ENCODE peak calls at places on chromosomes 5 and 9, in six cellular contexts. B is fibroblast of lung, P is neuronal stem cell, F is H1, M is colonic mucosa, O is SK-N-MC. Y is an unnamed sample.

GRCh38 chr9:110659891-110660541 is 8.6 kb upstream of the MUSK start:
- DNase-seq in B (peak; percentile 68), P (no peak), F (no peak), M (no peak), O (no peak), Y (no peak)

GRCh38 chr9:134644715-134645606 is 3.4 kb downstream of the COL5A1 start:
- DNase-seq in B (peak; percentile 98), P (no peak), F (no peak), M (peak; percentile 63), O (no peak), Y (peak; percentile 78)

GRCh38 chr9:15889555-15889954 is 336.7 kb downstream of the CCDC171 start:
- DNase-seq in B (peak; percentile 87), P (no peak), F (no peak), M (no peak), O (no peak), Y (no peak)

GRCh38 chr9:37097294-37097693 is 23.1 kb upstream of the ZCCHC7 start:
- DNase-seq in B (no peak), P (no peak), F (no peak), M (no peak), O (no peak), Y (no peak)

GRCh38 chr9:82397534-82397933 is 409.0 kb downstream of the SPATA31D1 start:
- DNase-seq in B (no peak), P (no peak), F (no peak), M (no peak), O (no peak), Y (no peak)

GRCh38 chr9:134253596-134254205 is 72.6 kb upstream of the RXRA start:
- DNase-seq in B (peak; percentile 57), P (no peak), F (no peak), M (no peak), O (no peak), Y (no peak)

GRCh38 chr9:29393064-29393463 is 1819.8 kb upstream of the C9orf72 start:
- DNase-seq in B (peak; percentile 3), P (no peak), F (no peak), M (no peak), O (no peak), Y (no peak)

GRCh38 chr5:116478461-116478860 is 96.2 kb downstream of the SEMA6A start:
- DNase-seq in B (peak; percentile 67), P (no peak), F (no peak), M (no peak), O (no peak), Y (no peak)

GRCh38 chr9:10678790-10679189 is 66.0 kb upstream of the PTPRD start:
- DNase-seq in B (peak; percentile 43), P (no peak), F (no peak), M (no peak), O (no peak), Y (no peak)

GRCh38 chr9:98047002-98047401 is 9.5 kb upstream of the NANS start:
- DNase-seq in B (no peak), P (no peak), F (no peak), M (no peak), O (no peak), Y (no peak)

GRCh38 chr5:174943785-174944184 is 219.4 kb downstream of the MSX2 start:
- DNase-seq in B (no peak), P (no peak), F (no peak), M (no peak), O (no peak), Y (no peak)

GRCh38 chr5:180869587-180869986 is 8.5 kb upstream of the ZFP62 start:
- DNase-seq in B (no peak), P (no peak), F (no peak), M (no peak), O (no peak), Y (no peak)

GRCh38 chr5:117425163-117425562 is 850.5 kb upstream of the SEMA6A start:
- DNase-seq in B (no peak), P (no peak), F (no peak), M (no peak), O (no peak), Y (no peak)

GRCh38 chr5:13403351-13403750 is 541.1 kb downstream of the DNAH5 start:
- DNase-seq in B (peak; percentile 64), P (no peak), F (no peak), M (no peak), O (no peak), Y (no peak)

GRCh38 chr5:135051872-135052271 is 17.8 kb upstream of the PITX1 start:
- DNase-seq in B (no peak), P (no peak), F (no peak), M (no peak), O (no peak), Y (no peak)

GRCh38 chr5:135052511-135053145 is 18.6 kb upstream of the PITX1 start:
- DNase-seq in B (no peak), P (no peak), F (no peak), M (no peak), O (no peak), Y (no peak)

GRCh38 chr5:135053989-135054388 is 20.0 kb upstream of the PITX1 start:
- DNase-seq in B (no peak), P (no peak), F (no peak), M (no peak), O (no peak), Y (no peak)

GRCh38 chr5:135054546-135054945 is 20.5 kb upstream of the PITX1 start:
- DNase-seq in B (no peak), P (no peak), F (no peak), M (no peak), O (no peak), Y (no peak)

DNA sequence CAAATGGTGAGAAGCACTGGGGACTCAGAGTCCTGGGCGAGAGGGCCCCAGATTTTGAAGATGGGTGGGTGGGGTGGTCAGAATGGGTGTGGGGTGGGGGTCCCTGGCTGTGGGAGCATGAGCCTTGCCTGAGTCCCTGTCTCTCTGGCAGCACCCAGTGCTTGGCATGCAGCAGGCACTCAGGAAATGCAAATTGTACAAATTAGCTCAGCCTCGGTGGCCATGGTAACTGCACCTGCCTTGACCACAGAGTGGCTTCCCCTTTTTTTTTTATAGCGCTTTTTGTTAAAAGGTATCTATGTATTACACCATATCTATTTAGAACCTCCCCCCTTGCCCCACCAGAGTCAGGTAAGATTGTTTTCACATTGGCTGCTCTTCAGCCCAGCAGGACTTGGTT is 19.2 kb upstream of the PITX1 start:
- DNase-seq in B (no peak), P (no peak), F (no peak), M (no peak), O (no peak), Y (no peak)
- H3K27ac ChIP-seq in B (no peak overlapping the region), P (no peak overlapping the region), F (no peak overlapping the region), M (no peak overlapping the region), O (no peak overlapping the region), Y (no peak overlapping the region)

DNA sequence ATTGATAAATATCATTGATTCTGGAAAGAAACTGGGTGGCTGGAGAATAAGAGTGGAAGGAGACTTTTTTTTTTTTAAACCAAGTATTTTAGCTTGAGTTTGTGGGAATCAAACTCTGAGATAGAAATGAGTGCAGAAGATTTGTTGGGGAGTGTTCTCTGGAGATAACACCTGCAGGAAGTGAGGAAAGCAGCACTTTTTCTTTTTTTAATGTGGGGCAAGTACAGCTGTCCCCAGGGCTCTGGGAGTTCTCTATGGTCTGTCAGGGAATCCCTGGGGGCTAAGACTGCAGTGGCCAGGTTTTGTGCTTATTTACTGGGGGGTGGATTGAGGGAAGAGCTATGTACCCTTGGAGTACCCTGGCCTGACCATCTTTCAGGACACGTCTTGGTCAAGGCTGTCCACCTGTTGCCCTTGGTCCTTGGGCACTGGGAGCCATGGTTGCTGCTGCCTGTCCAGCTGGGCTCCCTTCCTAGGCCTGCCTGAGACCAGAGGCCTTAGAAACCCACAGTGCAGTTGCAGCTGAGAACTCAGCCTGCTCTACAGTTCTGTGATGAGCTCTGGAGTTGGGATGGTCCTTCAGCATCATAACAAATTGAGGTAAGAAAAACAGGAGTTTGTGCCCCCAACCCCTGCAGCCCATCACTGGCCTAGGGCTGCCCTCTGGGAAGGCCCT is 85.8 kb downstream of the PHAX start:
- DNase-seq in B (no peak), P (no peak), F (no peak), M (no peak), O (no peak), Y (no peak)
- H3K9ac ChIP-seq in B (no peak overlapping the region), P (no peak overlapping the region), F (no peak overlapping the region), M (no peak overlapping the region), O (no peak overlapping the region), Y (no peak overlapping the region)

GRCh38 chr5:142110988-142111687 is 2.6 kb downstream of the NDFIP1 start:
- DNase-seq in B (no peak), P (no peak), F (no peak), M (no peak), O (no peak), Y (no peak)

GRCh38 chr5:142107729-142108431 is 699 bp upstream of the NDFIP1 start:
- DNase-seq in B (no peak), P (no peak), F (no peak), M (no peak), O (no peak), Y (no peak)

GRCh38 chr5:142109356-142110045 is 922 bp downstream of the NDFIP1 start:
- DNase-seq in B (peak; percentile 31), P (peak; percentile 9), F (no peak), M (peak; percentile 41), O (no peak), Y (no peak)

GRCh38 chr5:142110046-142110531 is 1.5 kb downstream of the NDFIP1 start:
- DNase-seq in B (peak; percentile 33), P (no peak), F (no peak), M (peak; percentile 33), O (no peak), Y (no peak)

GRCh38 chr5:142108432-142109355 is at the start of gene NDFIP1:
- DNase-seq in B (peak; percentile 78), P (peak; percentile 78), F (peak; percentile 27), M (peak; percentile 89), O (no peak), Y (no peak)
- H3K27ac ChIP-seq in B (peak within 1 kb of the TSS; percentile 92), P (peak within 1 kb of the TSS; percentile 65), F (peak within 1 kb of the TSS; percentile 74), M (peak within 1 kb of the TSS; percentile 99), O (no peak within 1 kb of the TSS), Y (peak within 1 kb of the TSS; percentile 91)

GRCh38 chr9:69303331-69303730 is 21.7 kb upstream of the ENTREP1 start:
- DNase-seq in B (no peak), P (no peak), F (no peak), M (no peak), O (no peak), Y (no peak)

GRCh38 chr9:69308217-69308931 is 16.6 kb upstream of the ENTREP1 start:
- DNase-seq in B (no peak), P (no peak), F (no peak), M (no peak), O (no peak), Y (no peak)

GRCh38 chr9:69313175-69313574 is 11.8 kb upstream of the ENTREP1 start:
- DNase-seq in B (no peak), P (no peak), F (no peak), M (no peak), O (no peak), Y (no peak)

DNA sequence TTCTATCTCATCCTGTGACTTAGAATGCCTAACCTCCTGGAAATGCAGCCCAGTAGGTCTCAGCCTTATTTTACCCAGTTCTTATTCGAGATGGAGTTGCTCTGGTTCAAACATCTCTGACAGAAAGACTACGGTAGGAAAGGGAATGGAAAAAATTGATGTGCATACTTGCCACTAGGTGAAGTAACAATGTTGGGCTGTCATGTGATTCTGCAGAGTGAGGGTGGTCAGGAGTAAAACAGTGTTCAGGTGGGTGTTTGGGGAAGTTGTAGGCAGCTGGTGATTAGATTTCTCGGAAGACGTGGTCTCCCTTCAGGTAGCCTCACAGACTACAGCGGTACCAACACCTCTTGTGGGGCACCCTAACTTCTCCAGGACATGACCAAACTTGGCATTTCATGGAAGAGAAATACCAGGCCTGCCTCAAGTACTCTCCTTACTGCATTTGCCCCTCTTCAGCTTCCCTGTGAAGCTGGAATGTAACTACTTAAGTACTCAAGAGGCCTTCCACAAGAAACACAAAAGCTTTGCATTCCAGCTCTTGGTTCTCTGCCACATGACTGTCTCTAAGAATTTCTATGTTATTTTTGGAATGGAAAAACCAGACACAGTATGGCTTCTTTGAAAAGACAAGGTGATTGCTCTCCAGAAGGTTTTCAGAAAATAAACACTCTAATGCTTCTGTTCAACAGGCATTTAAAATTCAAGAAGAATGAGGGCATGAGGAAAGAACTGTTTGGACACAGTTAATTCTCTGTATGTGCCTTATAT is 17.4 kb upstream of the ENTREP1 start:
- DNase-seq in B (peak; percentile 98), P (peak; percentile 24), F (peak; percentile 58), M (no peak), O (no peak), Y (no peak)
- H3K9ac ChIP-seq in B (no peak overlapping the region), P (no peak overlapping the region), F (peak overlapping the region; percentile 10), M (no peak overlapping the region), O (no peak overlapping the region), Y (no peak overlapping the region)

Y was measured in keratinocyte.